ENCODE peak calls at places on chromosomes 4 and X, in six cellular contexts. One of them, this sample, is unnamed.

GRCh38 chrX:10158279-10158939 is 1.6 kb downstream of the CLCN4 start:
- DNase-seq in IMR-90: no peak
- DNase-seq in T-helper 2 cell: no peak
- DNase-seq in NB4: no peak
- DNase-seq in stimulated activated CD4-positive, alpha-beta T cell treated with anti-CD3 and anti-CD28 coated beads, Interleukin-1b, Interleukin-23, amount 100 ng/mL, for 1 hour: no peak
- DNase-seq in AG08396: peak; percentile 55
- DNase-seq in this sample: no peak

GRCh38 chr4:124079174-124079780 is 633.3 kb downstream of the ANKRD50 start:
- DNase-seq in IMR-90: peak; percentile 66
- DNase-seq in AG08396: no peak
- DNase-seq in T-helper 2 cell: no peak
- DNase-seq in stimulated activated CD4-positive, alpha-beta T cell treated with anti-CD3 and anti-CD28 coated beads, Interleukin-1b, Interleukin-23, amount 100 ng/mL, for 1 hour: no peak
- DNase-seq in NB4: no peak
- DNase-seq in this sample: no peak

GRCh38 chrX:19589105-19589504 is 73.8 kb upstream of the MAP3K15 start:
- DNase-seq in IMR-90: no peak
- DNase-seq in stimulated activated CD4-positive, alpha-beta T cell treated with anti-CD3 and anti-CD28 coated beads, Interleukin-1b, Interleukin-23, amount 100 ng/mL, for 1 hour: no peak
- DNase-seq in NB4: no peak
- DNase-seq in T-helper 2 cell: no peak
- DNase-seq in AG08396: no peak
- DNase-seq in this sample: no peak

GRCh38 chr4:8536467-8536866 is 43.7 kb upstream of the GPR78 start:
- DNase-seq in T-helper 2 cell: no peak
- DNase-seq in IMR-90: no peak
- DNase-seq in stimulated activated CD4-positive, alpha-beta T cell treated with anti-CD3 and anti-CD28 coated beads, Interleukin-1b, Interleukin-23, amount 100 ng/mL, for 1 hour: no peak
- DNase-seq in AG08396: no peak
- DNase-seq in NB4: no peak
- DNase-seq in this sample: no peak

GRCh38 chrX:119655125-119655524 is 37.8 kb downstream of the SEPTIN6 start:
- DNase-seq in IMR-90: peak; percentile 88
- DNase-seq in NB4: peak; percentile 29
- DNase-seq in AG08396: peak; percentile 43
- DNase-seq in stimulated activated CD4-positive, alpha-beta T cell treated with anti-CD3 and anti-CD28 coated beads, Interleukin-1b, Interleukin-23, amount 100 ng/mL, for 1 hour: peak; percentile 51
- DNase-seq in T-helper 2 cell: no peak
- DNase-seq in this sample: no peak

GRCh38 chr4:76211769-76212168 is 1.9 kb downstream of the SCARB2 start:
- DNase-seq in AG08396: no peak
- DNase-seq in stimulated activated CD4-positive, alpha-beta T cell treated with anti-CD3 and anti-CD28 coated beads, Interleukin-1b, Interleukin-23, amount 100 ng/mL, for 1 hour: no peak
- DNase-seq in IMR-90: no peak
- DNase-seq in T-helper 2 cell: no peak
- DNase-seq in NB4: no peak
- DNase-seq in this sample: no peak

GRCh38 chr4:73729534-73730165 is 10.7 kb upstream of the CXCL8 start:
- DNase-seq in AG08396: peak; percentile 56
- DNase-seq in NB4: peak; percentile 86
- DNase-seq in stimulated activated CD4-positive, alpha-beta T cell treated with anti-CD3 and anti-CD28 coated beads, Interleukin-1b, Interleukin-23, amount 100 ng/mL, for 1 hour: no peak
- DNase-seq in T-helper 2 cell: no peak
- DNase-seq in IMR-90: peak; percentile 92
- DNase-seq in this sample: no peak

GRCh38 chr4:38664704-38665401 is 854 bp downstream of the KLF3 start:
- DNase-seq in IMR-90: peak; percentile 56
- DNase-seq in AG08396: peak; percentile 38
- DNase-seq in NB4: peak; percentile 74
- DNase-seq in T-helper 2 cell: no peak
- DNase-seq in stimulated activated CD4-positive, alpha-beta T cell treated with anti-CD3 and anti-CD28 coated beads, Interleukin-1b, Interleukin-23, amount 100 ng/mL, for 1 hour: no peak
- DNase-seq in this sample: no peak

GRCh38 chrX:46582964-46583363 is 9.4 kb downstream of the CHST7 start:
- DNase-seq in IMR-90: peak; percentile 92
- DNase-seq in stimulated activated CD4-positive, alpha-beta T cell treated with anti-CD3 and anti-CD28 coated beads, Interleukin-1b, Interleukin-23, amount 100 ng/mL, for 1 hour: no peak
- DNase-seq in T-helper 2 cell: no peak
- DNase-seq in NB4: no peak
- DNase-seq in AG08396: peak; percentile 58
- DNase-seq in this sample: no peak

GRCh38 chr4:10023806-10024205 is 2.5 kb upstream of the SLC2A9 start:
- DNase-seq in NB4: no peak
- DNase-seq in AG08396: no peak
- DNase-seq in stimulated activated CD4-positive, alpha-beta T cell treated with anti-CD3 and anti-CD28 coated beads, Interleukin-1b, Interleukin-23, amount 100 ng/mL, for 1 hour: no peak
- DNase-seq in T-helper 2 cell: no peak
- DNase-seq in IMR-90: peak; percentile 51
- DNase-seq in this sample: no peak

This sample was measured in natural killer cell.